ENCODE peak calls at places on chromosomes 7 and 10, in ten cellular contexts. L, E, C, S, I, M, P, B, K and T are unnamed samples.
A peak's percentile ranks its signal among the peaks of the same experiment; 100 is the strongest.

GRCh38 chr7:117777335-117778150 is 95.7 kb downstream of the CTTNBP2 start:
- DNase-seq in L (peak; percentile 71), E (no peak), C (no peak), S (no peak), I (peak; percentile 31), M (no peak), P (no peak), B (no peak), K (no peak), T (no peak)

GRCh38 chr7:5425507-5426225 is 2.0 kb upstream of the TNRC18 start:
- DNase-seq in L (peak; percentile 82), E (peak; percentile 77), C (peak; percentile 95), S (peak; percentile 71), I (peak; percentile 77), M (peak; percentile 94), P (no peak), B (peak; percentile 84), K (peak; percentile 91), T (no peak)

GRCh38 chr7:50092579-50093411 is at the start of gene ZPBP:
- DNase-seq in L (peak; percentile 80), E (peak; percentile 28), C (peak; percentile 76), S (peak; percentile 13), I (peak; percentile 25), M (peak; percentile 52), P (peak; percentile 83), B (no peak), K (peak; percentile 51), T (peak; percentile 25)

GRCh38 chr7:3639253-3639652 is 338.2 kb downstream of the SDK1 start:
- DNase-seq in L (no peak), E (no peak), C (no peak), S (no peak), I (no peak), M (no peak), P (no peak), B (no peak), K (no peak), T (no peak)

GRCh38 chr10:122494173-122494820 is 32.9 kb downstream of the HTRA1 start:
- DNase-seq in L (no peak), E (no peak), C (no peak), S (no peak), I (peak; percentile 67), M (no peak), P (no peak), B (no peak), K (no peak), T (no peak)

GRCh38 chr7:47514818-47515217 is 67.1 kb downstream of the TNS3 start:
- DNase-seq in L (no peak), E (no peak), C (no peak), S (no peak), I (no peak), M (no peak), P (no peak), B (no peak), K (peak; percentile 62), T (no peak)

GRCh38 chr7:43104874-43105520 is 7.5 kb upstream of the HECW1 start:
- DNase-seq in L (no peak), E (no peak), C (no peak), S (no peak), I (no peak), M (peak; percentile 61), P (no peak), B (no peak), K (no peak), T (no peak)

GRCh38 chr7:106111671-106112117 is 418 bp downstream of the SYPL1 start:
- DNase-seq in L (peak; percentile 79), E (peak; percentile 66), C (peak; percentile 29), S (peak; percentile 81), I (no peak), M (peak; percentile 80), P (peak; percentile 89), B (peak; percentile 91), K (peak; percentile 88), T (peak; percentile 65)

GRCh38 chr10:88473989-88474883 is 108.9 kb downstream of the RNLS start:
- DNase-seq in L (peak; percentile 24), E (peak; percentile 61), C (peak; percentile 3), S (no peak), I (peak; percentile 97), M (no peak), P (no peak), B (no peak), K (no peak), T (no peak)

GRCh38 chr7:131899271-131900030 is 343.0 kb upstream of the PODXL start:
- DNase-seq in L (no peak), E (no peak), C (no peak), S (no peak), I (peak; percentile 9), M (peak; percentile 29), P (no peak), B (no peak), K (no peak), T (no peak)

GRCh38 chr10:22927661-22928403 is at the start of gene ARMC3:
- DNase-seq in L (peak; percentile 62), E (peak; percentile 68), C (peak; percentile 93), S (peak; percentile 58), I (peak; percentile 45), M (peak; percentile 76), P (no peak), B (peak; percentile 88), K (peak; percentile 74), T (peak; percentile 81)

DNA sequence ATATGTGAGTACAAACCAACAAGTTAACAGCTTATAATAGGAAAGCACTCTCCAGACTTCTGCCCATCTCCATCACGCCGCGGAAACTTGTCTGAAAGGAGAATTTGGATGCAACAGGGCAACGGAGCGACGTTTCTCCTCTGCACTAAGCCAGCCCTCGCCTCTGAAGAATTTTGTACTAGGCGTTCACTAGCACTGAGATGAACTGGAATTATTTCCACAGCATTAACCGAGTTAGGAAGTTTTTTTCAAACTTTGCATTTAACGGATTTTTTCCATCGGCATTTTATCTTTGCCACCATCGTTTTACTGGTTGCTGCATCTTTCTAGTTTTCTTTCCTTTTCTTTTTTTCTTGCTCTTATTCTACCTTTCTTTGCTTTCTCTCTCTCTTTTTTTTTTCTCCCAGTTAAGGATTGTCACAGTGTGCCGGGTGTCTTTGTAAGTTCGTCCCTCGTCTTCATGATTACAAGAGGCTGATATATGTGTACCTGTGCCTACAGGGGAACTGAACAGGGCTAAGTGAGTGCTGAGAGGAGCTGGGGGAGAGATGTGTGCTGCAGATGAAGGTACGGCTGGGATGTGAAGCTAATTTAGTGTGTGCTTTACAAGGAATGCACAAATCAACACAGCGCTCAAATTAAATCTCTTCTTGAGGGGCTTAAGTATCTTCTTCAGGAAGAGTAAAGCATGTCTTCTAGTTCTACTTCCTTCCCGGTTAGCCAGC is 295.8 kb upstream of the NFE2L3 start:
- DNase-seq in L (no peak), E (no peak), C (peak; percentile 36), S (no peak), I (no peak), M (peak; percentile 74), P (no peak), B (no peak), K (no peak), T (no peak)
- H3K27me3 ChIP-seq in L (peaks cover 70% of the 10 kb centered on the region), E (peaks cover 68% of the 10 kb centered on the region), C (peaks cover 81% of the 10 kb centered on the region), S (peaks cover 100% of the 10 kb centered on the region), I (peaks cover 5% of the 10 kb centered on the region), M (no peaks in the 10 kb centered on the region), P (no peaks in the 10 kb centered on the region), B (no peaks in the 10 kb centered on the region), K (peaks cover 30% of the 10 kb centered on the region), T (peaks cover 93% of the 10 kb centered on the region)

DNA sequence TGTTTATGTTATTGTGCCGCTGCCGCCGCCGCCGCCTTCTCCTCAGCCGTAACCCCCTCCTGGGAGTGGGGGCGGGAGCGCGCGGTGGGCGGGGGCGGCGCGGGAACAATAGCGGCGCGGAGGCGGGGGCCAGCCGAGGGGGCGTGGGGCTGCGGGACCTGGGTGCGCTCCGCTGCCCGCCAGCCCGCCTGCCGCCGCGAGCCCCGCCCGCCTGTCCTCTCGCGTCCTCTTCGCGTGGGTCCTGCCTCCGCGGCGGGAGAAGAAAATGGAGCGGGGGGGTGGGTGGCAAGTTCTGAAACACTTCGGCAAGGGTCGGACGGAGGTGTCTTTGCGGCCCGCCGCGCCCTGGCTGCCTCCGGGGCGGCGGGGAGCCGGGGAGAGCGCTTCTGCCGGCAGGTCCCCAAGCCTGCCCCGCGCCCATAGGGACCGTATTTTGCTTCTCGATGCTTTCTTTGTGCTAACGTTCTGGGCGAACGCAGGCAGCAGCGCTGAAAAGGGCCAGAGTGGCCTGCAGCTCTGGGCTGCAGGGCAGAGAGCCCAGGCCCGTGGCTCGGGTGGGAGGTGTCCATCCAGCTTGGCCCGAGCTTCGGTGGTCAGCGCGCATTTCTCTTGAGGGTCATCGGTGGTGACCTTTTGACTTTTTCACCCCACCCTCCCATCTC is 524 bp downstream of the MAPK8 start:
- DNase-seq in L (peak; percentile 40), E (peak; percentile 60), C (peak; percentile 37), S (peak; percentile 73), I (peak; percentile 32), M (peak; percentile 75), P (peak; percentile 70), B (peak; percentile 89), K (peak; percentile 64), T (peak; percentile 72)
- H3K27ac ChIP-seq in L (peak overlapping the region; percentile 95), E (peak overlapping the region; percentile 89), C (peak overlapping the region; percentile 50), S (peak overlapping the region; percentile 98), I (peak overlapping the region; percentile 54), M (peak overlapping the region; percentile 70), P (no peak overlapping the region), B (peak overlapping the region; percentile 66), K (peak overlapping the region; percentile 99), T (peak overlapping the region; percentile 64)

DNA sequence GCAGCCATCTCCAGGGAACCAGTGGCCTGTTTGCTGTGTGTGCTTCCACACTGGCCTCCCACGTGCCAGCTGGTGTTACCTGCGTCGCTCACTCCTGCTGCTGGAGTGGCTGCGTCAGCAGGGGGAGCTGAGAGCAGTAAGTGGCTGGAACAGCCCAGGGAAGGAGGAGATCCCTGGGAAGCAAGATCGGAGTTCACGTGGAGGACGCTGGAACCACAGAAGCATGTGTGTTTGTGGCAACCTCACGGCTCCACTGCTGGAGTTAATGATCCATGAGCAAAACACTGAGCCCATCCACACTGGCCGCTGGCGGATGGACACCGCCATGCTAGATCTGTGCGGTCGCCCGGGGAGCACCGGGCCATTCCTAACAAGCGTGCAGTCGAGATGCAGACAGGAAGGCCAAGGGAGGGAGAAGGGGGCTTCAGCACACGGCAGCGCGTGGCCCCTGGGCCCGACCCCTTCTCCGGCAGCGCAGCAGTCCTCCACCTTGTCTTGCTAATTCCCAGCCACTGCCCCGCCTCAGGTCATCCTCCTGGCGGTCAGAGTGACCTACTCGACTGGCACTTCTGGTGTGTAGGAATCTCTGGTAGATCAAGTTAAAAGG is 68.5 kb upstream of the EEPD1 start:
- DNase-seq in L (peak; percentile 90), E (peak; percentile 78), C (peak; percentile 76), S (no peak), I (no peak), M (peak; percentile 53), P (no peak), B (no peak), K (peak; percentile 71), T (no peak)
- H3K4me1 ChIP-seq in L (peaks cover 6% of the 10 kb centered on the region), E (no peaks in the 10 kb centered on the region), C (no peaks in the 10 kb centered on the region), S (peaks cover 18% of the 10 kb centered on the region), I (no peaks in the 10 kb centered on the region), M (peaks cover 5% of the 10 kb centered on the region), P (no peaks in the 10 kb centered on the region), B (no peaks in the 10 kb centered on the region), K (no peaks in the 10 kb centered on the region), T (no peaks in the 10 kb centered on the region)

DNA sequence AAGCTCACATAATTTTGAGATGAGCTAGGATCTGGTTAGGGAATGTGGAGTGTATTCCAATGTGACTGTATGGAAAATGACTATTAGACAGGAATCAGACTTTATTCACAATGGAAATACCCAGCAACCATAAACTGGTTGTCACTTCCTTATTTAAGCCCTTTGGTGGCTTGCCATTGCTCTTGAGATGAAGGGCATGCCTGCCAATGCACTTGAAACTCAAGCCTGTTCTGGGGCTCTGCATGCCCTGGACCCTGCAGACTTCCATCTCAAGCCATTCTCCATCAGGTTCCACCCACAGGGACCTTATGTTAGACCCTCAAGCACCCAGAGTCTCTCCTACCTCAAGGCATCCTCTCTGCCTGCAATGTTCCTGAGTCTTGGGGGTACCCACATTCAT is 145.5 kb downstream of the MPP7 start:
- DNase-seq in L (no peak), E (no peak), C (no peak), S (no peak), I (no peak), M (no peak), P (no peak), B (no peak), K (no peak), T (no peak)
- H3K27me3 ChIP-seq in L (no peaks in the 10 kb centered on the region), E (no peaks in the 10 kb centered on the region), C (no peaks in the 10 kb centered on the region), S (no peaks in the 10 kb centered on the region), I (no peaks in the 10 kb centered on the region), M (no peaks in the 10 kb centered on the region), P (no peaks in the 10 kb centered on the region), B (no peaks in the 10 kb centered on the region), K (no peaks in the 10 kb centered on the region), T (no peaks in the 10 kb centered on the region)